ENCODE peak calls at places on chromosomes 3 and 15, in six cellular contexts. One of them, this sample, is unnamed.

GRCh38 chr3:134796313-134797079 is 1.4 kb downstream of the EPHB1 start:
- DNase-seq in CD4-positive, CD25-positive, alpha-beta regulatory T cell: no peak
- DNase-seq in AG04450: no peak
- DNase-seq in CD8-positive, alpha-beta memory T cell: no peak
- DNase-seq in HCT116: no peak
- DNase-seq in neural progenitor cell: peak
- DNase-seq in this sample: peak

GRCh38 chr3:61685755-61686154 is 124.4 kb downstream of the PTPRG start:
- DNase-seq in CD4-positive, CD25-positive, alpha-beta regulatory T cell: no peak
- DNase-seq in AG04450: no peak
- DNase-seq in CD8-positive, alpha-beta memory T cell: no peak
- DNase-seq in HCT116: no peak
- DNase-seq in neural progenitor cell: no peak
- DNase-seq in this sample: no peak

GRCh38 chr3:139934557-139935070 is 371 bp upstream of the CLSTN2 start:
- DNase-seq in CD4-positive, CD25-positive, alpha-beta regulatory T cell: no peak
- DNase-seq in AG04450: no peak
- DNase-seq in CD8-positive, alpha-beta memory T cell: no peak
- DNase-seq in HCT116: no peak
- DNase-seq in neural progenitor cell: peak
- DNase-seq in this sample: peak

GRCh38 chr3:37762698-37763097 is 99.0 kb upstream of the CTDSPL start:
- DNase-seq in CD4-positive, CD25-positive, alpha-beta regulatory T cell: no peak
- DNase-seq in AG04450: no peak
- DNase-seq in CD8-positive, alpha-beta memory T cell: no peak
- DNase-seq in HCT116: no peak
- DNase-seq in neural progenitor cell: no peak
- DNase-seq in this sample: no peak

GRCh38 chr3:4343258-4343657 is 40.1 kb downstream of the SETMAR start:
- DNase-seq in CD4-positive, CD25-positive, alpha-beta regulatory T cell: no peak
- DNase-seq in AG04450: no peak
- DNase-seq in CD8-positive, alpha-beta memory T cell: no peak
- DNase-seq in HCT116: no peak
- DNase-seq in neural progenitor cell: no peak
- DNase-seq in this sample: no peak

GRCh38 chr3:140719841-140720240 is 42.0 kb downstream of the TRIM42 start:
- DNase-seq in CD4-positive, CD25-positive, alpha-beta regulatory T cell: no peak
- DNase-seq in AG04450: no peak
- DNase-seq in CD8-positive, alpha-beta memory T cell: no peak
- DNase-seq in HCT116: no peak
- DNase-seq in neural progenitor cell: no peak
- DNase-seq in this sample: no peak

GRCh38 chr15:100265641-100266035 is 76.1 kb downstream of the ADAMTS17 start:
- DNase-seq in CD4-positive, CD25-positive, alpha-beta regulatory T cell: no peak
- DNase-seq in AG04450: no peak
- DNase-seq in CD8-positive, alpha-beta memory T cell: no peak
- DNase-seq in HCT116: no peak
- DNase-seq in neural progenitor cell: no peak
- DNase-seq in this sample: no peak

GRCh38 chr3:52507359-52507758 is 12.2 kb downstream of the STAB1 start:
- DNase-seq in CD4-positive, CD25-positive, alpha-beta regulatory T cell: no peak
- DNase-seq in AG04450: no peak
- DNase-seq in CD8-positive, alpha-beta memory T cell: no peak
- DNase-seq in HCT116: no peak
- DNase-seq in neural progenitor cell: peak
- DNase-seq in this sample: no peak

GRCh38 chr3:103218793-103219192 is 784.0 kb downstream of the ZPLD1 start:
- DNase-seq in CD4-positive, CD25-positive, alpha-beta regulatory T cell: no peak
- DNase-seq in AG04450: no peak
- DNase-seq in CD8-positive, alpha-beta memory T cell: no peak
- DNase-seq in HCT116: no peak
- DNase-seq in neural progenitor cell: no peak
- DNase-seq in this sample: no peak

GRCh38 chr3:127865941-127866340 is 43.6 kb upstream of the MGLL start:
- DNase-seq in CD4-positive, CD25-positive, alpha-beta regulatory T cell: no peak
- DNase-seq in AG04450: no peak
- DNase-seq in CD8-positive, alpha-beta memory T cell: no peak
- DNase-seq in HCT116: peak
- DNase-seq in neural progenitor cell: no peak
- DNase-seq in this sample: no peak

GRCh38 chr3:73351423-73352071 is 273.2 kb downstream of the PDZRN3 start:
- DNase-seq in CD4-positive, CD25-positive, alpha-beta regulatory T cell: no peak
- DNase-seq in AG04450: no peak
- DNase-seq in CD8-positive, alpha-beta memory T cell: no peak
- DNase-seq in HCT116: no peak
- DNase-seq in neural progenitor cell: no peak
- DNase-seq in this sample: no peak

GRCh38 chr3:74602471-74602870 is 12.0 kb downstream of the CNTN3 start:
- DNase-seq in CD4-positive, CD25-positive, alpha-beta regulatory T cell: no peak
- DNase-seq in AG04450: no peak
- DNase-seq in CD8-positive, alpha-beta memory T cell: no peak
- DNase-seq in HCT116: no peak
- DNase-seq in neural progenitor cell: no peak
- DNase-seq in this sample: no peak

GRCh38 chr3:50519471-50520089 is 16.1 kb upstream of the CACNA2D2 start:
- DNase-seq in CD4-positive, CD25-positive, alpha-beta regulatory T cell: peak
- DNase-seq in AG04450: no peak
- DNase-seq in CD8-positive, alpha-beta memory T cell: peak
- DNase-seq in HCT116: peak
- DNase-seq in neural progenitor cell: peak
- DNase-seq in this sample: peak

GRCh38 chr3:9746330-9746729 is 3.4 kb upstream of the OGG1 start:
- DNase-seq in CD4-positive, CD25-positive, alpha-beta regulatory T cell: no peak
- DNase-seq in AG04450: peak
- DNase-seq in CD8-positive, alpha-beta memory T cell: no peak
- DNase-seq in HCT116: no peak
- DNase-seq in neural progenitor cell: no peak
- DNase-seq in this sample: no peak

GRCh38 chr15:71545923-71546322 is 264.4 kb upstream of the NR2E3 start:
- DNase-seq in CD4-positive, CD25-positive, alpha-beta regulatory T cell: no peak
- DNase-seq in AG04450: no peak
- DNase-seq in CD8-positive, alpha-beta memory T cell: no peak
- DNase-seq in HCT116: no peak
- DNase-seq in neural progenitor cell: no peak
- DNase-seq in this sample: no peak

GRCh38 chr3:99626415-99626788 is 12.0 kb upstream of the COL8A1 start:
- DNase-seq in CD4-positive, CD25-positive, alpha-beta regulatory T cell: no peak
- DNase-seq in AG04450: no peak
- DNase-seq in CD8-positive, alpha-beta memory T cell: no peak
- DNase-seq in HCT116: no peak
- DNase-seq in neural progenitor cell: no peak
- DNase-seq in this sample: no peak

GRCh38 chr15:33131880-33132279 is 62.6 kb downstream of the FMN1 start:
- DNase-seq in CD4-positive, CD25-positive, alpha-beta regulatory T cell: no peak
- DNase-seq in AG04450: no peak
- DNase-seq in CD8-positive, alpha-beta memory T cell: no peak
- DNase-seq in HCT116: no peak
- DNase-seq in neural progenitor cell: no peak
- DNase-seq in this sample: no peak

GRCh38 chr3:17733270-17733669 is 9.2 kb downstream of the TBC1D5 start:
- DNase-seq in CD4-positive, CD25-positive, alpha-beta regulatory T cell: peak
- DNase-seq in AG04450: no peak
- DNase-seq in CD8-positive, alpha-beta memory T cell: no peak
- DNase-seq in HCT116: no peak
- DNase-seq in neural progenitor cell: no peak
- DNase-seq in this sample: no peak

GRCh38 chr3:196339044-196339443 is 856 bp upstream of the TM4SF19 start:
- DNase-seq in CD4-positive, CD25-positive, alpha-beta regulatory T cell: no peak
- DNase-seq in AG04450: no peak
- DNase-seq in CD8-positive, alpha-beta memory T cell: no peak
- DNase-seq in HCT116: no peak
- DNase-seq in neural progenitor cell: no peak
- DNase-seq in this sample: no peak

GRCh38 chr3:143185401-143185800 is 65.8 kb downstream of the CHST2 start:
- DNase-seq in CD4-positive, CD25-positive, alpha-beta regulatory T cell: no peak
- DNase-seq in AG04450: no peak
- DNase-seq in CD8-positive, alpha-beta memory T cell: no peak
- DNase-seq in HCT116: no peak
- DNase-seq in neural progenitor cell: no peak
- DNase-seq in this sample: no peak

GRCh38 chr15:65383456-65383855 is 5.7 kb upstream of the IGDCC3 start:
- DNase-seq in CD4-positive, CD25-positive, alpha-beta regulatory T cell: no peak
- DNase-seq in AG04450: no peak
- DNase-seq in CD8-positive, alpha-beta memory T cell: no peak
- DNase-seq in HCT116: no peak
- DNase-seq in neural progenitor cell: no peak
- DNase-seq in this sample: no peak

GRCh38 chr3:113746955-113747718 is at the start of gene ATP6V1A:
- DNase-seq in CD4-positive, CD25-positive, alpha-beta regulatory T cell: peak
- DNase-seq in AG04450: no peak
- DNase-seq in CD8-positive, alpha-beta memory T cell: peak
- DNase-seq in HCT116: no peak
- DNase-seq in neural progenitor cell: peak
- DNase-seq in this sample: peak

GRCh38 chr3:179279837-179280236 is 28.9 kb upstream of the KCNMB3 start:
- DNase-seq in CD4-positive, CD25-positive, alpha-beta regulatory T cell: no peak
- DNase-seq in AG04450: no peak
- DNase-seq in CD8-positive, alpha-beta memory T cell: no peak
- DNase-seq in HCT116: no peak
- DNase-seq in neural progenitor cell: no peak
- DNase-seq in this sample: no peak

GRCh38 chr15:90249123-90249863 is at the start of gene TTLL13:
- DNase-seq in CD4-positive, CD25-positive, alpha-beta regulatory T cell: peak
- DNase-seq in AG04450: peak
- DNase-seq in CD8-positive, alpha-beta memory T cell: peak
- DNase-seq in HCT116: peak
- DNase-seq in neural progenitor cell: peak
- DNase-seq in this sample: peak

DNA sequence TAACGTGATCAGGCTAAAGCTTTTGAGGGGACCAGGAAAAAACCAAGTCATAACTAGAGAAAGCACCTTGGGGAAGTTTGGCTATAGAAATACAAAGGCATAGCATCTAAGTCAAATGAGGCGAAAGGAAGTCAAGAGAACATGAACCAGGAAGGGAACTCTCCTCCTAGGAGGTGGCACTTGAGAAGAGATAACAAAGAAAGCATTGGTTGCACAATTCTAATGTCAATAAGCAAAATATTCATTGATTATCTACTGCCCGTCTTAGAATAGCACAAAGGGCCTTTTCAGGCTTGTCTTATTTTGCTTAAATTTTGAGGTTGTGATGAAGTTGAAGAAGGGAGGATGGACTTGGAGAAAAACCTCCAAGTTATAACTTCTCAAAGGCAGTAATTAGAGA is 73.4 kb downstream of the ALCAM start:
- DNase-seq in CD4-positive, CD25-positive, alpha-beta regulatory T cell: no peak
- DNase-seq in AG04450: no peak
- DNase-seq in CD8-positive, alpha-beta memory T cell: no peak
- DNase-seq in HCT116: no peak
- DNase-seq in neural progenitor cell: no peak
- DNase-seq in this sample: no peak
- H3K27ac ChIP-seq in CD4-positive, CD25-positive, alpha-beta regulatory T cell: no peak
- H3K27ac ChIP-seq in AG04450: no peak
- H3K27ac ChIP-seq in CD8-positive, alpha-beta memory T cell: no peak
- H3K27ac ChIP-seq in HCT116: no peak
- H3K27ac ChIP-seq in neural progenitor cell: no peak
- H3K27ac ChIP-seq in this sample: no peak

GRCh38 chr15:63986185-63986680 is 60.1 kb downstream of the DAPK2 start:
- DNase-seq in CD4-positive, CD25-positive, alpha-beta regulatory T cell: no peak
- DNase-seq in AG04450: no peak
- DNase-seq in CD8-positive, alpha-beta memory T cell: no peak
- DNase-seq in HCT116: no peak
- DNase-seq in neural progenitor cell: no peak
- DNase-seq in this sample: no peak

GRCh38 chr15:63990449-63990848 is 55.8 kb downstream of the DAPK2 start:
- DNase-seq in CD4-positive, CD25-positive, alpha-beta regulatory T cell: no peak
- DNase-seq in AG04450: no peak
- DNase-seq in CD8-positive, alpha-beta memory T cell: no peak
- DNase-seq in HCT116: no peak
- DNase-seq in neural progenitor cell: no peak
- DNase-seq in this sample: no peak

GRCh38 chr15:63985221-63986184 is 60.8 kb downstream of the DAPK2 start:
- DNase-seq in CD4-positive, CD25-positive, alpha-beta regulatory T cell: no peak
- DNase-seq in AG04450: no peak
- DNase-seq in CD8-positive, alpha-beta memory T cell: no peak
- DNase-seq in HCT116: no peak
- DNase-seq in neural progenitor cell: no peak
- DNase-seq in this sample: no peak

GRCh38 chr15:63986751-63987341 is 59.4 kb downstream of the DAPK2 start:
- DNase-seq in CD4-positive, CD25-positive, alpha-beta regulatory T cell: no peak
- DNase-seq in AG04450: no peak
- DNase-seq in CD8-positive, alpha-beta memory T cell: no peak
- DNase-seq in HCT116: no peak
- DNase-seq in neural progenitor cell: no peak
- DNase-seq in this sample: no peak

GRCh38 chr15:63987979-63988378 is 58.3 kb downstream of the DAPK2 start:
- DNase-seq in CD4-positive, CD25-positive, alpha-beta regulatory T cell: no peak
- DNase-seq in AG04450: no peak
- DNase-seq in CD8-positive, alpha-beta memory T cell: no peak
- DNase-seq in HCT116: no peak
- DNase-seq in neural progenitor cell: no peak
- DNase-seq in this sample: no peak
- H3K27ac ChIP-seq in CD4-positive, CD25-positive, alpha-beta regulatory T cell: no peak
- H3K27ac ChIP-seq in AG04450: no peak
- H3K27ac ChIP-seq in CD8-positive, alpha-beta memory T cell: no peak
- H3K27ac ChIP-seq in HCT116: no peak
- H3K27ac ChIP-seq in neural progenitor cell: no peak
- H3K27ac ChIP-seq in this sample: no peak

GRCh38 chr15:45386974-45387373 is 8.6 kb upstream of the GATM start:
- DNase-seq in CD4-positive, CD25-positive, alpha-beta regulatory T cell: no peak
- DNase-seq in AG04450: no peak
- DNase-seq in CD8-positive, alpha-beta memory T cell: no peak
- DNase-seq in HCT116: no peak
- DNase-seq in neural progenitor cell: no peak
- DNase-seq in this sample: no peak

GRCh38 chr15:45386420-45386819 is 8.1 kb upstream of the GATM start:
- DNase-seq in CD4-positive, CD25-positive, alpha-beta regulatory T cell: no peak
- DNase-seq in AG04450: no peak
- DNase-seq in CD8-positive, alpha-beta memory T cell: no peak
- DNase-seq in HCT116: no peak
- DNase-seq in neural progenitor cell: no peak
- DNase-seq in this sample: no peak

GRCh38 chr15:45385568-45385967 is 7.2 kb upstream of the GATM start:
- DNase-seq in CD4-positive, CD25-positive, alpha-beta regulatory T cell: no peak
- DNase-seq in AG04450: no peak
- DNase-seq in CD8-positive, alpha-beta memory T cell: no peak
- DNase-seq in HCT116: no peak
- DNase-seq in neural progenitor cell: no peak
- DNase-seq in this sample: no peak

GRCh38 chr15:45387379-45388007 is 9.1 kb upstream of the GATM start:
- DNase-seq in CD4-positive, CD25-positive, alpha-beta regulatory T cell: no peak
- DNase-seq in AG04450: no peak
- DNase-seq in CD8-positive, alpha-beta memory T cell: no peak
- DNase-seq in HCT116: no peak
- DNase-seq in neural progenitor cell: no peak
- DNase-seq in this sample: no peak

GRCh38 chr15:45384700-45385099 is 6.4 kb upstream of the GATM start:
- DNase-seq in CD4-positive, CD25-positive, alpha-beta regulatory T cell: no peak
- DNase-seq in AG04450: no peak
- DNase-seq in CD8-positive, alpha-beta memory T cell: no peak
- DNase-seq in HCT116: no peak
- DNase-seq in neural progenitor cell: no peak
- DNase-seq in this sample: no peak
- H3K27ac ChIP-seq in CD4-positive, CD25-positive, alpha-beta regulatory T cell: no peak
- H3K27ac ChIP-seq in AG04450: no peak
- H3K27ac ChIP-seq in CD8-positive, alpha-beta memory T cell: no peak
- H3K27ac ChIP-seq in HCT116: no peak
- H3K27ac ChIP-seq in neural progenitor cell: no peak
- H3K27ac ChIP-seq in this sample: no peak

GRCh38 chr3:72185549-72186484 is 400.9 kb upstream of the PROK2 start:
- DNase-seq in CD4-positive, CD25-positive, alpha-beta regulatory T cell: no peak
- DNase-seq in AG04450: peak
- DNase-seq in CD8-positive, alpha-beta memory T cell: no peak
- DNase-seq in HCT116: no peak
- DNase-seq in neural progenitor cell: no peak
- DNase-seq in this sample: no peak
- H3K27ac ChIP-seq in CD4-positive, CD25-positive, alpha-beta regulatory T cell: no peak
- H3K27ac ChIP-seq in AG04450: no peak
- H3K27ac ChIP-seq in CD8-positive, alpha-beta memory T cell: no peak
- H3K27ac ChIP-seq in HCT116: no peak
- H3K27ac ChIP-seq in neural progenitor cell: no peak
- H3K27ac ChIP-seq in this sample: no peak

This sample was measured in caudate nucleus.